ENCODE peak calls at places on chromosomes 12 and 14, in six cellular contexts. T is IMR-90, M is mesendoderm, Y is H1, P is neuronal stem cell, F is trophoblast cell. Q is an unnamed sample.
A peak's percentile ranks its signal among the peaks of the same experiment; 100 is the strongest.

GRCh38 chr12:24947541-24948451 is 1.1 kb downstream of the BCAT1 start:
- DNase-seq in T (no peak), M (peak; percentile 39), Y (no peak), P (no peak), F (peak; percentile 33), Q (peak; percentile 50)

GRCh38 chr12:59030415-59030814 is 110.1 kb upstream of the LRIG3 start:
- DNase-seq in T (no peak), M (no peak), Y (no peak), P (no peak), F (no peak), Q (no peak)

GRCh38 chr14:36524220-36524837 is 4.3 kb upstream of the NKX2-1 start:
- DNase-seq in T (no peak), M (peak; percentile 39), Y (peak; percentile 84), P (peak; percentile 20), F (no peak), Q (no peak)

GRCh38 chr12:2453076-2453806 is 341.5 kb upstream of the FKBP4 start:
- DNase-seq in T (no peak), M (no peak), Y (no peak), P (no peak), F (no peak), Q (no peak)

GRCh38 chr14:68945585-68946289 is 33.4 kb downstream of the ACTN1 start:
- DNase-seq in T (no peak), M (no peak), Y (no peak), P (no peak), F (no peak), Q (no peak)

GRCh38 chr12:111274820-111275219 is 94.1 kb downstream of the PHETA1 start:
- DNase-seq in T (no peak), M (peak; percentile 48), Y (no peak), P (no peak), F (no peak), Q (no peak)

GRCh38 chr12:125403145-125403789 is 338.0 kb downstream of the AACS start:
- DNase-seq in T (peak; percentile 6), M (peak; percentile 87), Y (peak; percentile 66), P (peak; percentile 39), F (peak; percentile 74), Q (peak; percentile 14)

GRCh38 chr12:12714276-12715001 is 2.7 kb upstream of the CDKN1B start:
- DNase-seq in T (peak; percentile 45), M (peak; percentile 47), Y (no peak), P (no peak), F (no peak), Q (peak; percentile 57)

GRCh38 chr12:86249856-86250255 is 6.3 kb downstream of the MGAT4C start:
- DNase-seq in T (peak; percentile 70), M (peak; percentile 46), Y (no peak), P (no peak), F (no peak), Q (peak; percentile 70)

GRCh38 chr12:78096909-78097597 is 266.4 kb downstream of the NAV3 start:
- DNase-seq in T (peak; percentile 69), M (no peak), Y (no peak), P (no peak), F (no peak), Q (peak; percentile 47)

GRCh38 chr12:5807538-5808219 is 137.4 kb downstream of the ANO2 start:
- DNase-seq in T (peak; percentile 20), M (no peak), Y (no peak), P (no peak), F (no peak), Q (peak; percentile 14)

GRCh38 chr12:27296674-27297073 is 36.0 kb upstream of the BMAL2 start:
- DNase-seq in T (no peak), M (no peak), Y (no peak), P (no peak), F (no peak), Q (no peak)

GRCh38 chr14:99035712-99036593 is 236.0 kb downstream of the BCL11B start:
- DNase-seq in T (peak; percentile 43), M (peak; percentile 95), Y (peak; percentile 71), P (peak; percentile 51), F (peak; percentile 81), Q (peak; percentile 15)

GRCh38 chr12:998020-998874 is 7.2 kb downstream of the ERC1 start:
- DNase-seq in T (peak; percentile 21), M (no peak), Y (peak; percentile 10), P (no peak), F (peak; percentile 81), Q (no peak)

GRCh38 chr12:72330291-72330690 is 58.1 kb downstream of the TRHDE start:
- DNase-seq in T (peak; percentile 82), M (peak; percentile 10), Y (no peak), P (peak; percentile 20), F (no peak), Q (peak; percentile 68)

GRCh38 chr12:131057722-131058515 is 104.2 kb downstream of the ADGRD1 start:
- DNase-seq in T (no peak), M (no peak), Y (no peak), P (no peak), F (no peak), Q (no peak)

GRCh38 chr12:124906606-124907261 is 7.7 kb downstream of the UBC start:
- DNase-seq in T (peak; percentile 90), M (peak; percentile 96), Y (peak; percentile 92), P (peak; percentile 86), F (peak; percentile 100), Q (peak; percentile 94)

GRCh38 chr12:4849024-4849594 is 60.6 kb upstream of the KCNA1 start:
- DNase-seq in T (peak; percentile 48), M (peak; percentile 47), Y (no peak), P (no peak), F (peak; percentile 45), Q (peak; percentile 24)

GRCh38 chr12:12181516-12181915 is 85.3 kb downstream of the LRP6 start:
- DNase-seq in T (peak; percentile 70), M (no peak), Y (no peak), P (no peak), F (no peak), Q (no peak)

GRCh38 chr12:106780010-106780625 is 5.6 kb downstream of the RIC8B start:
- DNase-seq in T (peak; percentile 70), M (peak; percentile 56), Y (no peak), P (no peak), F (peak; percentile 96), Q (peak; percentile 71)

GRCh38 chr14:70366890-70367289 is 7.4 kb upstream of the COX16 start:
- DNase-seq in T (no peak), M (peak; percentile 18), Y (no peak), P (no peak), F (no peak), Q (no peak)

GRCh38 chr14:78010688-78011087 is 159.5 kb upstream of the NRXN3 start:
- DNase-seq in T (peak; percentile 5), M (no peak), Y (no peak), P (no peak), F (no peak), Q (no peak)

GRCh38 chr14:89855961-89856360 is 98.6 kb downstream of the EFCAB11 start:
- DNase-seq in T (peak; percentile 89), M (no peak), Y (no peak), P (no peak), F (no peak), Q (peak; percentile 59)

GRCh38 chr14:69317780-69318179 is 57.8 kb downstream of the GALNT16 start:
- DNase-seq in T (no peak), M (no peak), Y (peak; percentile 34), P (no peak), F (no peak), Q (no peak)

GRCh38 chr12:71455028-71455737 is 15.6 kb downstream of the LGR5 start:
- DNase-seq in T (no peak), M (no peak), Y (no peak), P (no peak), F (no peak), Q (no peak)

GRCh38 chr12:129606239-129606638 is 297.6 kb downstream of the TMEM132D start:
- DNase-seq in T (no peak), M (no peak), Y (no peak), P (no peak), F (no peak), Q (no peak)
- H2AK5ac ChIP-seq in T (no peak overlapping the region), M (no peak overlapping the region), Y (peak overlapping the region; percentile 98), P (no peak overlapping the region), F (no peak overlapping the region), Q (peak overlapping the region; percentile 1)

DNA sequence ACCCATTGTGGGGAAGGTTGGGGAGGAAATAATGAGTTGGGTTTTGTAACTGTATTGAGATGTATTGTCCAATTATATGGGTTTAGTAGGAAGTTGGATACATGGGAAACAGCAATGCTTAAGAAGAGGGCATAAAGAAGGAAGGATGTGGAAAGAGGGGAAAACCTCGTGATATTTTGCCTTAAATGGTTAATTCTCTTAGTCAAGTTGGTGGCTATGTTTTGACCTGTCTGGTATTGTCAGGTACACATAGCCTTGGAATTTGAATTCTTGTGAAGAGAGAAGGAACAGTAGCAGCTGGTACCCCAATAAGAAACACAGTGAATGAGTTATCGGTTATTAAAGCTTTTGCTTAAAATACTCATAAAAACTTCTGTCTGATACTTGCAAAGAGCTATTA is 32.6 kb upstream of the SLC2A13 start:
- DNase-seq in T (no peak), M (no peak), Y (no peak), P (no peak), F (no peak), Q (no peak)
- H3K23ac ChIP-seq in T (no peak overlapping the region), M (no peak overlapping the region), Y (no peak overlapping the region), P (no peak overlapping the region), F (no peak overlapping the region), Q (no peak overlapping the region)

GRCh38 chr14:56488306-56488705 is 91.3 kb upstream of the TMEM260 start:
- DNase-seq in T (no peak), M (no peak), Y (no peak), P (no peak), F (no peak), Q (no peak)

GRCh38 chr14:56490379-56490778 is 89.2 kb upstream of the TMEM260 start:
- DNase-seq in T (peak; percentile 40), M (peak; percentile 35), Y (no peak), P (no peak), F (peak; percentile 60), Q (peak; percentile 47)

GRCh38 chr14:56494167-56494566 is 85.4 kb upstream of the TMEM260 start:
- DNase-seq in T (no peak), M (no peak), Y (no peak), P (no peak), F (no peak), Q (no peak)

GRCh38 chr14:56487761-56488160 is 91.8 kb upstream of the TMEM260 start:
- DNase-seq in T (peak; percentile 67), M (no peak), Y (no peak), P (no peak), F (peak; percentile 11), Q (peak; percentile 65)

GRCh38 chr14:56491299-56492285 is 88.0 kb upstream of the TMEM260 start:
- DNase-seq in T (peak; percentile 49), M (peak; percentile 97), Y (peak; percentile 83), P (peak; percentile 90), F (peak; percentile 77), Q (peak; percentile 75)
- H3K4me3 ChIP-seq in T (peak overlapping the region; percentile 9), M (no peak overlapping the region), Y (no peak overlapping the region), P (no peak overlapping the region), F (no peak overlapping the region), Q (no peak overlapping the region)

DNA sequence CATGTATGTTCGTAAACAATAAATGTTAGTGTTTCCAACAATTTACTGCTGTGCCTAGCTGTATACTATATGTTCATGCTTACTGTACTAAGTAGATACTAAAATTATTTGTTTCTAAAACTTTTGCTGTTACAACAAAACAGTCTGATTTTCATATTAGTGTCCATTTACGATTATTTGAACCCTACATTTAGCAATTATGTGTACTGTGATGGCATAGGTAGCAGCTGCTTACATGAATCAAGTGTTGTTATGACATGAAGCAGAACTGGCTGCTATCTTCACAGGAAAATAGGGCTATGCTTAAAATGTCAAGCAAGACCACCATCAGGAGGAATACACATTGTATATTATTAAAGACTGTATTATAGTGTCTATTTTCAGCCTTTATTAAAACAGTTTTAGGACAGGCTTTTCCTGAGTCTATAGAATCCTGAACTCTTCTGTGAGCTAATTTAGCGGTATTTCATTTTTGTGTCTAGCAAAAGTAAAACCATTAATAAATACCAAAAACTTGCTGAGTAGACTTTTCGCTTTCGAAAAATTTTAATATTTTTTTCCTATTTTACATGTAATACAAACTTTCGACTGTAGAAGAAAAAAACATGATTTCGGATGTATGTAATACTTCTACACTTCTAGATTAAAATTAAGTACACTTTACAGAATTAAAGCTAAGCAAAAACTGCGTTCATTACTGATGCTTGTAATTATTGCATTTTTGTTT is 1.1 kb upstream of the WDR89 start:
- DNase-seq in T (no peak), M (no peak), Y (no peak), P (no peak), F (no peak), Q (no peak)
- H2AK5ac ChIP-seq in T (no peak overlapping the region), M (no peak overlapping the region), Y (no peak overlapping the region), P (no peak overlapping the region), F (no peak overlapping the region), Q (no peak overlapping the region)

Q was measured in mesenchymal stem cell.